ENCODE peak calls at places on chromosomes 6 and 20, in nine cellular contexts. R is AG10803; W is thoracic aorta; A is upper lobe of right lung; Z is lower lobe of right lung; O is nephron progenitor cell; D is AG04450; X is psoas muscle; K is CD4-positive, alpha-beta T cell. J is an unnamed sample.

GRCh38 chr20:18692453-18692852 is 104.6 kb downstream of the DTD1 start:
- DNase-seq in R (peak; percentile 7), W (no peak), A (no peak), Z (no peak), O (no peak), D (no peak), X (no peak), K (no peak), J (no peak)

GRCh38 chr20:45311589-45312211 is 3.6 kb upstream of the MATN4 start:
- DNase-seq in R (peak; percentile 35), W (no peak), A (peak; percentile 89), Z (peak; percentile 83), O (peak; percentile 81), D (no peak), X (peak; percentile 81), K (peak; percentile 46), J (peak; percentile 30)

GRCh38 chr6:40893021-40893420 is 146.0 kb downstream of the UNC5CL start:
- DNase-seq in R (no peak), W (no peak), A (no peak), Z (no peak), O (no peak), D (no peak), X (no peak), K (no peak), J (no peak)

GRCh38 chr6:66948106-66948505 is 1241.1 kb upstream of the EYS start:
- DNase-seq in R (no peak), W (no peak), A (no peak), Z (no peak), O (no peak), D (no peak), X (no peak), K (no peak), J (no peak)

GRCh38 chr6:16273266-16273665 is 34.9 kb downstream of the GMPR start:
- DNase-seq in R (peak; percentile 34), W (no peak), A (no peak), Z (no peak), O (no peak), D (peak; percentile 11), X (no peak), K (no peak), J (no peak)

GRCh38 chr20:41018153-41018552 is 10.5 kb upstream of the TOP1 start:
- DNase-seq in R (no peak), W (no peak), A (no peak), Z (no peak), O (no peak), D (no peak), X (no peak), K (no peak), J (no peak)

GRCh38 chr6:127878115-127878514 is 22.7 kb downstream of the THEMIS start:
- DNase-seq in R (no peak), W (no peak), A (no peak), Z (no peak), O (no peak), D (no peak), X (no peak), K (no peak), J (no peak)

GRCh38 chr6:109961666-109962065 is 16.4 kb upstream of the GPR6 start:
- DNase-seq in R (peak; percentile 21), W (no peak), A (no peak), Z (no peak), O (no peak), D (no peak), X (no peak), K (no peak), J (no peak)

GRCh38 chr6:71333700-71334099 is 45.1 kb downstream of the OGFRL1 start:
- DNase-seq in R (peak; percentile 93), W (no peak), A (no peak), Z (no peak), O (no peak), D (peak; percentile 73), X (no peak), K (no peak), J (no peak)

GRCh38 chr6:45423901-45424627 is 46.3 kb upstream of the SUPT3H start:
- DNase-seq in R (no peak), W (no peak), A (peak; percentile 69), Z (peak; percentile 70), O (peak; percentile 45), D (no peak), X (peak; percentile 59), K (no peak), J (no peak)

GRCh38 chr20:46406200-46406985 is at the start of gene ELMO2:
- DNase-seq in R (peak; percentile 95), W (peak; percentile 99), A (peak; percentile 98), Z (peak; percentile 99), O (peak; percentile 98), D (peak; percentile 90), X (peak; percentile 97), K (peak; percentile 94), J (peak; percentile 92)

GRCh38 chr20:7924692-7925091 is 15.6 kb downstream of the HAO1 start:
- DNase-seq in R (peak; percentile 89), W (no peak), A (no peak), Z (no peak), O (no peak), D (peak; percentile 82), X (no peak), K (no peak), J (no peak)

GRCh38 chr20:51457281-51457932 is 85.1 kb downstream of the NFATC2 start:
- DNase-seq in R (peak; percentile 73), W (no peak), A (no peak), Z (no peak), O (no peak), D (no peak), X (peak; percentile 76), K (no peak), J (peak; percentile 46)

GRCh38 chr6:134247271-134247833 is 70.6 kb downstream of the SGK1 start:
- DNase-seq in R (no peak), W (no peak), A (no peak), Z (no peak), O (no peak), D (no peak), X (no peak), K (peak; percentile 71), J (no peak)

DNA sequence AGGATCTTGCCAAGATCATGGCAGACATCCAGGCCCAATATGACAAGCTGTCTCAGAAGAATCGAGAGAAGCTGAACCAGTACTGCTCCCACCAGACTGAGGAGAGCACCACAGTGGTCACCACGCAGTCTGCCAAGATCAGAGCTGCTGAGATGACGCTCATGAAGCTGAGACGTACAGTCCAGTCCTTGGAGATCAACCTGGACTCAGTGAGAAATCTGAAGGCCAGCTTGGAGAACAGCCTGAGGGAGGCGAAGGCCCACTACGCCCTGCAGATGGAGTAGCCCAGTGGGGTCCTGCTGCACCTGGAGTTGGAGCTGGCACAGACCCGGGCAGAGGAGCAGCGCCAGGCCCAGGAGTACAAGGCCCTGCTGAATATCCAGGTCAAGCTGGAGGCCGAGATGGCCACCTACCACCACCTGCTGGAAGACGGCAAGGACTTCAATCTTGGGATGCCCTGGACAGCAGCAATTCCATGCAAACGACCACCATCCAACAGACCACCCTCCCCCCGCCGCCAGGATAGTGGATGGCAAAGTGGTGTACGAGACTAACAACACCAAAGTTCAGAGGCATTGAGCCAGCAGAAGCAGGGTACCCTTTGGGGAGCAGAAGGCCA is 44.7 kb upstream of the GRM4 start:
- DNase-seq in R (no peak), W (no peak), A (peak; percentile 54), Z (no peak), O (no peak), D (no peak), X (no peak), K (no peak), J (no peak)
- TF ChIP-seq CTCF in R (no peak), W (no peak), A (no peak), Z (no peak), O (no peak), D (no peak), X (no peak), K (no peak), J (no peak)

DNA sequence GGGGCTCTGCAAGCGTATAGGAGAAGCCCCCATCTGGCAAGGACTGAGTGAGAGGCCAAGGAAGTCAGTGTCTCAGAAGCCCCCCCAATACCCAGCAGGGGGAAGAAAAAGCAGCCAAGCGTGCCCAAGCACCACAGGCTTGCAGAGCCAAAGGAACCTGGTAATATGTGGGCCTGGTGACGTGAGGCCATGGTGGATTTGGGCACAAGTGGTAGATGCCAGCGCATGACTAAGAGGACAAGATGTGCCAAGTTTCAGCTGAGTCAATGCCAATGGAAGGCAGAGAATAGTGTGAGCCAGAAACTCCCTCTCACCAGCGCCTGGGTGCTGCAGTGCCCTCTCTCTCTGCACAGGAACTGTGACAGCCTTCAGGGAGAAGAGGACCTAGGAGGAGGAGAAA is 110.0 kb downstream of the QRSL1 start:
- DNase-seq in R (peak; percentile 17), W (peak; percentile 53), A (peak; percentile 71), Z (peak; percentile 50), O (no peak), D (no peak), X (peak; percentile 83), K (no peak), J (no peak)
- TF ChIP-seq CTCF in R (no peak), W (no peak), A (no peak), Z (no peak), O (no peak), D (no peak), X (peak; percentile 23), K (no peak), J (no peak)

GRCh38 chr20:13221673-13222318 is 722 bp downstream of the ISM1 start:
- DNase-seq in R (peak; percentile 51), W (no peak), A (peak; percentile 80), Z (peak; percentile 69), O (peak; percentile 75), D (no peak), X (peak; percentile 60), K (peak; percentile 69), J (no peak)

GRCh38 chr20:13219327-13220193 is 1.5 kb upstream of the ISM1 start:
- DNase-seq in R (no peak), W (no peak), A (no peak), Z (no peak), O (no peak), D (no peak), X (no peak), K (no peak), J (no peak)

GRCh38 chr20:13220857-13221297 is at the start of gene ISM1:
- DNase-seq in R (no peak), W (no peak), A (peak; percentile 66), Z (peak; percentile 48), O (peak; percentile 73), D (no peak), X (peak; percentile 56), K (peak; percentile 32), J (no peak)

GRCh38 chr20:13221313-13221672 is 219 bp downstream of the ISM1 start:
- DNase-seq in R (no peak), W (no peak), A (no peak), Z (no peak), O (no peak), D (no peak), X (no peak), K (no peak), J (no peak)

GRCh38 chr20:13220194-13220856 is 749 bp upstream of the ISM1 start:
- DNase-seq in R (peak; percentile 11), W (no peak), A (peak; percentile 75), Z (peak; percentile 67), O (peak; percentile 71), D (no peak), X (peak; percentile 76), K (peak; percentile 5), J (no peak)
- TF ChIP-seq CTCF in R (no peak), W (no peak), A (no peak), Z (no peak), O (no peak), D (no peak), X (no peak), K (no peak), J (no peak)

DNA sequence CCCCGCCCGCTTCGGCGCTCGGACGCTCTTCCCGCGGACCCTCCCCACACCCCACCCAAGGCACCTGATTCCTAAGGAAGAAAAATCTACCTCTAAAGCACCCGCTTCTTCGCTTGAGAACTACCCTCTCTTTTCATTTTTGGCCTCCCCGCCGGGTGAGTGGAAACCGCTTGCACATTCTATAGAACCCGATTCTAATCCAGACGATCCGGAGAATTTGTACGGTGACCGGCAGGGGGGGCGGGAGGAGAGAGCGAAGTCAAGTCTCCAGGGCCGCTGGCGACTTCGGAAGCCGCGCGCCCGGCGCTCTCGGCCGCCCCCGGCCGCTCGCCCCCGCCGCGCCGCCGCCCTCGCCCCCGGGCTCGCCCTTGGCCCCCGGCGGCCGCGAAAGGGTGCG is at the start of gene RBM24:
- DNase-seq in R (peak; percentile 81), W (no peak), A (peak; percentile 82), Z (peak; percentile 70), O (peak; percentile 77), D (peak; percentile 49), X (peak; percentile 74), K (peak; percentile 17), J (peak; percentile 26)
- TF ChIP-seq CTCF in R (peak; percentile 47), W (peak; percentile 35), A (peak; percentile 27), Z (no peak), O (no peak), D (peak; percentile 46), X (no peak), K (no peak), J (no peak)

J was measured in omental fat pad.